ENCODE peak calls at places on chromosomes 5 and 9, in eight cellular contexts. One of them, this sample, is unnamed.

GRCh38 chr5:116387738-116388137 is 186.9 kb downstream of the SEMA6A start:
- DNase-seq in type B pancreatic cell: no peak
- DNase-seq in activated CD8-positive, alpha-beta T cell treated with anti-CD3 and anti-CD28 coated beads for 36 hours: no peak
- DNase-seq in A549: no peak
- DNase-seq in fibroblast of the aortic adventitia: no peak
- DNase-seq in heart right ventricle: no peak
- DNase-seq in ascending aorta: no peak
- DNase-seq in GM23338: no peak
- DNase-seq in this sample: no peak

GRCh38 chr5:68587181-68587580 is 371.6 kb downstream of the PIK3R1 start:
- DNase-seq in heart right ventricle: no peak
- DNase-seq in fibroblast of the aortic adventitia: no peak
- DNase-seq in ascending aorta: no peak
- DNase-seq in activated CD8-positive, alpha-beta T cell treated with anti-CD3 and anti-CD28 coated beads for 36 hours: no peak
- DNase-seq in A549: no peak
- DNase-seq in GM23338: no peak
- DNase-seq in type B pancreatic cell: no peak
- DNase-seq in this sample: no peak

GRCh38 chr5:115561176-115561575 is 16.6 kb upstream of the FEM1C start:
- DNase-seq in heart right ventricle: no peak
- DNase-seq in ascending aorta: no peak
- DNase-seq in A549: no peak
- DNase-seq in activated CD8-positive, alpha-beta T cell treated with anti-CD3 and anti-CD28 coated beads for 36 hours: no peak
- DNase-seq in GM23338: no peak
- DNase-seq in type B pancreatic cell: no peak
- DNase-seq in fibroblast of the aortic adventitia: no peak
- DNase-seq in this sample: no peak

GRCh38 chr5:43042626-43043399 is 2.7 kb upstream of the ANXA2R start:
- DNase-seq in fibroblast of the aortic adventitia: peak; percentile 76
- DNase-seq in ascending aorta: peak; percentile 79
- DNase-seq in type B pancreatic cell: no peak
- DNase-seq in activated CD8-positive, alpha-beta T cell treated with anti-CD3 and anti-CD28 coated beads for 36 hours: peak; percentile 88
- DNase-seq in heart right ventricle: peak; percentile 74
- DNase-seq in GM23338: peak; percentile 55
- DNase-seq in A549: no peak
- DNase-seq in this sample: peak; percentile 90

GRCh38 chr9:113715086-113715485 is 161.0 kb upstream of the ZNF618 start:
- DNase-seq in ascending aorta: no peak
- DNase-seq in heart right ventricle: no peak
- DNase-seq in activated CD8-positive, alpha-beta T cell treated with anti-CD3 and anti-CD28 coated beads for 36 hours: no peak
- DNase-seq in fibroblast of the aortic adventitia: peak; percentile 56
- DNase-seq in GM23338: no peak
- DNase-seq in type B pancreatic cell: peak; percentile 25
- DNase-seq in A549: no peak
- DNase-seq in this sample: no peak

GRCh38 chr9:73816905-73817304 is 665.2 kb downstream of the ANXA1 start:
- DNase-seq in fibroblast of the aortic adventitia: no peak
- DNase-seq in heart right ventricle: no peak
- DNase-seq in type B pancreatic cell: no peak
- DNase-seq in ascending aorta: no peak
- DNase-seq in GM23338: peak; percentile 12
- DNase-seq in A549: no peak
- DNase-seq in activated CD8-positive, alpha-beta T cell treated with anti-CD3 and anti-CD28 coated beads for 36 hours: no peak
- DNase-seq in this sample: no peak

GRCh38 chr9:91954841-91955471 is 4.9 kb upstream of the ROR2 start:
- DNase-seq in heart right ventricle: no peak
- DNase-seq in ascending aorta: no peak
- DNase-seq in activated CD8-positive, alpha-beta T cell treated with anti-CD3 and anti-CD28 coated beads for 36 hours: peak; percentile 54
- DNase-seq in type B pancreatic cell: peak; percentile 68
- DNase-seq in A549: peak; percentile 63
- DNase-seq in GM23338: peak; percentile 93
- DNase-seq in fibroblast of the aortic adventitia: peak; percentile 73
- DNase-seq in this sample: no peak

GRCh38 chr9:89524888-89525385 is 27.0 kb upstream of the SEMA4D start:
- DNase-seq in heart right ventricle: no peak
- DNase-seq in fibroblast of the aortic adventitia: no peak
- DNase-seq in ascending aorta: no peak
- DNase-seq in A549: no peak
- DNase-seq in activated CD8-positive, alpha-beta T cell treated with anti-CD3 and anti-CD28 coated beads for 36 hours: no peak
- DNase-seq in type B pancreatic cell: no peak
- DNase-seq in GM23338: no peak
- DNase-seq in this sample: no peak

GRCh38 chr5:180333661-180334060 is 19.5 kb downstream of the GFPT2 start:
- DNase-seq in A549: peak; percentile 85
- DNase-seq in heart right ventricle: no peak
- DNase-seq in ascending aorta: no peak
- DNase-seq in fibroblast of the aortic adventitia: peak; percentile 85
- DNase-seq in GM23338: no peak
- DNase-seq in type B pancreatic cell: no peak
- DNase-seq in activated CD8-positive, alpha-beta T cell treated with anti-CD3 and anti-CD28 coated beads for 36 hours: no peak
- DNase-seq in this sample: no peak

GRCh38 chr5:140131967-140132409 is 6.3 kb downstream of the IGIP start:
- DNase-seq in ascending aorta: no peak
- DNase-seq in GM23338: no peak
- DNase-seq in A549: no peak
- DNase-seq in activated CD8-positive, alpha-beta T cell treated with anti-CD3 and anti-CD28 coated beads for 36 hours: peak; percentile 30
- DNase-seq in heart right ventricle: no peak
- DNase-seq in fibroblast of the aortic adventitia: peak; percentile 92
- DNase-seq in type B pancreatic cell: no peak
- DNase-seq in this sample: no peak

GRCh38 chr5:120368923-120369715 is 95.0 kb upstream of the PRR16 start:
- DNase-seq in A549: no peak
- DNase-seq in heart right ventricle: no peak
- DNase-seq in ascending aorta: no peak
- DNase-seq in activated CD8-positive, alpha-beta T cell treated with anti-CD3 and anti-CD28 coated beads for 36 hours: no peak
- DNase-seq in fibroblast of the aortic adventitia: no peak
- DNase-seq in type B pancreatic cell: no peak
- DNase-seq in GM23338: no peak
- DNase-seq in this sample: no peak

GRCh38 chr5:11617080-11617479 is 287.2 kb downstream of the CTNND2 start:
- DNase-seq in heart right ventricle: no peak
- DNase-seq in type B pancreatic cell: no peak
- DNase-seq in A549: no peak
- DNase-seq in fibroblast of the aortic adventitia: no peak
- DNase-seq in ascending aorta: no peak
- DNase-seq in activated CD8-positive, alpha-beta T cell treated with anti-CD3 and anti-CD28 coated beads for 36 hours: no peak
- DNase-seq in GM23338: no peak
- DNase-seq in this sample: no peak

GRCh38 chr9:1201262-1201661 is 151.1 kb downstream of the DMRT2 start:
- DNase-seq in heart right ventricle: no peak
- DNase-seq in A549: no peak
- DNase-seq in type B pancreatic cell: no peak
- DNase-seq in fibroblast of the aortic adventitia: no peak
- DNase-seq in activated CD8-positive, alpha-beta T cell treated with anti-CD3 and anti-CD28 coated beads for 36 hours: no peak
- DNase-seq in GM23338: no peak
- DNase-seq in ascending aorta: no peak
- DNase-seq in this sample: no peak

DNA sequence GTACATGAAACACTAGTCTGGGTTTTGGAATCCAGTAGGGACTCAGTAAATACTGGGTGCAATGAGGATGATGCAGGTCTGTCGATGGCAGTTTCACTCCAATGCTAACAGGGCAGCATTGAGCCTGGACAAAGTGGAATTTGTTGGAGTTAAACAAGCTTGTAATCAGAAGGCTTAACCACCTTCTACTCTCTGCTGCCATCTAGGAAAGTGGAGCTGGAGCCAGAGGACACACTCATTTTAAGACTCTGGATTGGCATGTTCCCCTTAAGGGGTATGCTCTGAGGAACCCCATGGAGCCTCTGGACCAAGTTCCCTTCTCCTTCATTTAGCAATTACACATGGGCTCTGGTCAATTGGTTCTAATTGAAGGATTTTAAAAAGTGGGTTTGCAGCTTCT is 331.0 kb upstream of the ADAMTSL1 start:
- DNase-seq in fibroblast of the aortic adventitia: peak; percentile 5
- DNase-seq in A549: no peak
- DNase-seq in type B pancreatic cell: no peak
- DNase-seq in activated CD8-positive, alpha-beta T cell treated with anti-CD3 and anti-CD28 coated beads for 36 hours: no peak
- DNase-seq in ascending aorta: no peak
- DNase-seq in GM23338: peak; percentile 54
- DNase-seq in heart right ventricle: no peak
- DNase-seq in this sample: no peak
- TF ChIP-seq CTCF in fibroblast of the aortic adventitia: peak; percentile 32
- TF ChIP-seq CTCF in A549: no peak
- TF ChIP-seq CTCF in type B pancreatic cell: peak; percentile 47
- TF ChIP-seq CTCF in activated CD8-positive, alpha-beta T cell treated with anti-CD3 and anti-CD28 coated beads for 36 hours: no peak
- TF ChIP-seq CTCF in ascending aorta: no peak
- TF ChIP-seq CTCF in GM23338: peak; percentile 65
- TF ChIP-seq CTCF in heart right ventricle: no peak
- TF ChIP-seq CTCF in this sample: no peak

DNA sequence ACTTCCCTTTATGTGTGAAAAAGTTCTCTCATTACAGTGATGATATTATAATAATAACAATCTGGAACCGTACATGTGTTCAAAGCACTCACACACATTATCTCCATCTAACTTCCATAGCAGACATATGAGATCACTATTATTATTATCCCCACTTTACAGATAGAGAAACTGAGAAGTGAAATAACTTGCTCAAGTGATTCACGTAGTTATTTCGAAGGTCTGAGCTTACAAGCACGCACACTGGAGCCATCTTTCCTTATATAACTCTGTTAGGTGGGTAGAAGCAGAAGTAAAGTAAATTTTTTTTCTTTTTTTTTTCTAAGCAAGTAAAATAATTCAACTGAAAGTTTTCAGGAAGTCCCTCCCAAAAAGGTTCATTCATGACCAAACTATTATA is 62.9 kb upstream of the PTGER4 start:
- DNase-seq in GM23338: no peak
- DNase-seq in type B pancreatic cell: no peak
- DNase-seq in activated CD8-positive, alpha-beta T cell treated with anti-CD3 and anti-CD28 coated beads for 36 hours: no peak
- DNase-seq in A549: no peak
- DNase-seq in heart right ventricle: no peak
- DNase-seq in fibroblast of the aortic adventitia: no peak
- DNase-seq in ascending aorta: no peak
- DNase-seq in this sample: no peak
- TF ChIP-seq CTCF in GM23338: no peak
- TF ChIP-seq CTCF in type B pancreatic cell: no peak
- TF ChIP-seq CTCF in activated CD8-positive, alpha-beta T cell treated with anti-CD3 and anti-CD28 coated beads for 36 hours: no peak
- TF ChIP-seq CTCF in A549: no peak
- TF ChIP-seq CTCF in heart right ventricle: no peak
- TF ChIP-seq CTCF in fibroblast of the aortic adventitia: no peak
- TF ChIP-seq CTCF in ascending aorta: no peak
- TF ChIP-seq CTCF in this sample: no peak

GRCh38 chr5:113508756-113509155 is 4.7 kb upstream of the YTHDC2 start:
- DNase-seq in A549: no peak
- DNase-seq in ascending aorta: no peak
- DNase-seq in activated CD8-positive, alpha-beta T cell treated with anti-CD3 and anti-CD28 coated beads for 36 hours: no peak
- DNase-seq in fibroblast of the aortic adventitia: peak; percentile 34
- DNase-seq in GM23338: no peak
- DNase-seq in heart right ventricle: no peak
- DNase-seq in type B pancreatic cell: no peak
- DNase-seq in this sample: no peak

GRCh38 chr5:113513384-113514262 is at the start of gene YTHDC2:
- DNase-seq in type B pancreatic cell: peak; percentile 92
- DNase-seq in A549: peak; percentile 51
- DNase-seq in fibroblast of the aortic adventitia: peak; percentile 77
- DNase-seq in heart right ventricle: peak; percentile 89
- DNase-seq in activated CD8-positive, alpha-beta T cell treated with anti-CD3 and anti-CD28 coated beads for 36 hours: peak; percentile 92
- DNase-seq in GM23338: peak; percentile 93
- DNase-seq in ascending aorta: peak; percentile 94
- DNase-seq in this sample: peak; percentile 93

GRCh38 chr5:113512341-113512740 is 1.2 kb upstream of the YTHDC2 start:
- DNase-seq in type B pancreatic cell: no peak
- DNase-seq in activated CD8-positive, alpha-beta T cell treated with anti-CD3 and anti-CD28 coated beads for 36 hours: no peak
- DNase-seq in ascending aorta: no peak
- DNase-seq in heart right ventricle: no peak
- DNase-seq in fibroblast of the aortic adventitia: no peak
- DNase-seq in A549: no peak
- DNase-seq in GM23338: no peak
- DNase-seq in this sample: no peak

GRCh38 chr5:113514263-113514590 is 733 bp downstream of the YTHDC2 start:
- DNase-seq in fibroblast of the aortic adventitia: no peak
- DNase-seq in GM23338: no peak
- DNase-seq in activated CD8-positive, alpha-beta T cell treated with anti-CD3 and anti-CD28 coated beads for 36 hours: no peak
- DNase-seq in heart right ventricle: no peak
- DNase-seq in type B pancreatic cell: no peak
- DNase-seq in ascending aorta: no peak
- DNase-seq in A549: no peak
- DNase-seq in this sample: no peak

DNA sequence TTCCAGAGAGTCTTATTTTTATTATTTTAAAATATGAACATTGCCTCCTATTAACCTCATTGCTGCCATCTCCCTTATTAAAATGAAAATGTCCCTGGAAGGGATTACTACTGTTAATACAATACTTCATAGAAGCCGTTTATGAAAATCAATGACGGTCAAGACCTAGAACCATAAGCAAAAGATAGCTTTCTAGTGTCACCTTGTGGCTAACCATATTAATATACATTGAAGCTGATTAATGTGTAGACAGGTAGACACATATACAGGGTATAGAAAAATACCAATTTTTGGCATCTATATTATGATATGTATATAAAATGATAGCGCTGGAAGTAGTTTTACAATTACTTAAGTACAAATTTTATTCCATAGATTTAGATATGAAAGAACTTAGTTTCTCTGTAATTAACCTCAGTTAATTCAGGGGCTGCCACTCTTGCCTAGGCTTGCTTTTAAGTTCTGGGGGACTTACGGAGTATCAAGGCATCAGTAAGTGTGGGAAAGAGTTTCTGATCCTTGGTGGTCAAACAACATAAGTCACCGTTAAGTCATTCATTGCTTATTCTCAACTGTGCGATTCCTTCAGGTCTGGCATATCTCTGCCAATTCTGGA is 2.5 kb upstream of the YTHDC2 start:
- DNase-seq in heart right ventricle: no peak
- DNase-seq in activated CD8-positive, alpha-beta T cell treated with anti-CD3 and anti-CD28 coated beads for 36 hours: no peak
- DNase-seq in GM23338: no peak
- DNase-seq in ascending aorta: no peak
- DNase-seq in fibroblast of the aortic adventitia: peak; percentile 81
- DNase-seq in type B pancreatic cell: no peak
- DNase-seq in A549: no peak
- DNase-seq in this sample: no peak
- TF ChIP-seq CTCF in heart right ventricle: no peak
- TF ChIP-seq CTCF in activated CD8-positive, alpha-beta T cell treated with anti-CD3 and anti-CD28 coated beads for 36 hours: peak; percentile 52
- TF ChIP-seq CTCF in GM23338: peak; percentile 50
- TF ChIP-seq CTCF in ascending aorta: no peak
- TF ChIP-seq CTCF in fibroblast of the aortic adventitia: peak; percentile 44
- TF ChIP-seq CTCF in type B pancreatic cell: peak; percentile 65
- TF ChIP-seq CTCF in A549: peak; percentile 65
- TF ChIP-seq CTCF in this sample: no peak

DNA sequence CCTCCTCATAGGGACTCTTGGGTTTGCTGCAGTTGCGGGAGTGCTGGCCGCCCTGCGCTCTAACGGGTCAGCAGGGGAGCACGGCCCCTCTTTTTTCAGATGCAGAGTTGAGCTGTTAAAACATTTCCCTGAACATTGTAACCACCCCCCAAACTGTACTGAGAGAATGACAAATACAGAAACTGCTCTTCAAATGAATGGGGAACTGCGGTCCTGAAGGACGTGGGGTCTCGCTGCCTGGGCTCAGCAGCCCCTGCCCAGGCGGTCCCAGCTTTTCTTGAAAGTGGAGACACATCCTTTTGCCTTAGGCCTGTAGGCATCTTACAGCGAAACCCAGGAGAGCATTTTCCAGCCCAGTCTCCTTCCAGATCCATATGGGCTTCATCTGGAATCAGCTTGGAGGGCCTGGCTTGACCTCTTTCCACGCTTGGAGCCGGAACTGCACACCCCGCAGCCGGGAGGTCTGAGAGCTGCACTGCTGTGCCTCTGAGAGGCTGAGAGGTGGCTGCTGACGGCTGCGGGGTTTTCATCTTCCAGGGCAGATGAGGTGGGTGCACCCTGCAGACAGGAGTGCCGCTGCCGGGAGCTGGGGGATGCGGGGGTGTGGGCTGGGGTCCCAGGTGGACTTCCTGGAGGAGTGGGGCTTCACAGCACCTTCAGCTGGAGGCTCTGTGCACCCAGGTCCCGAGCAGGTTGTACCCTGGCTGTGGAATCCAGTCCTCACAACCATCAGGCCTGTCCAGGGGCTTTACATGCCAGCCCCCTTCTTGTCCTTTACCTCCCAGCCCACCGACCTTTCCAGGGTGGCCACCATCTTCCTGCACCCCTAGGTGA is 1.2 kb upstream of the AGPAT2 start:
- DNase-seq in GM23338: no peak
- DNase-seq in fibroblast of the aortic adventitia: no peak
- DNase-seq in heart right ventricle: peak; percentile 18
- DNase-seq in type B pancreatic cell: no peak
- DNase-seq in A549: no peak
- DNase-seq in activated CD8-positive, alpha-beta T cell treated with anti-CD3 and anti-CD28 coated beads for 36 hours: no peak
- DNase-seq in ascending aorta: no peak
- DNase-seq in this sample: no peak
- TF ChIP-seq CTCF in GM23338: no peak
- TF ChIP-seq CTCF in fibroblast of the aortic adventitia: no peak
- TF ChIP-seq CTCF in heart right ventricle: no peak
- TF ChIP-seq CTCF in type B pancreatic cell: no peak
- TF ChIP-seq CTCF in A549: no peak
- TF ChIP-seq CTCF in activated CD8-positive, alpha-beta T cell treated with anti-CD3 and anti-CD28 coated beads for 36 hours: no peak
- TF ChIP-seq CTCF in ascending aorta: no peak
- TF ChIP-seq CTCF in this sample: no peak

This sample was measured in coronary artery.